ENCODE peak calls at places on chromosomes 16 and 17, in four cellular contexts. C is aorta, W is fibroblast of lung, G is left ventricle myocardium inferior. K is an unnamed sample.

GRCh38 chr17:67577429-67577828 is 140.3 kb upstream of the NOL11 start:
- DNase-seq in C (no peak), W (no peak), G (no peak), K (no peak)

GRCh38 chr17:7250655-7251329 is 742 bp downstream of the CTDNEP1 start:
- DNase-seq in C (no peak), W (no peak), G (no peak), K (no peak)

GRCh38 chr16:68823401-68823800 is 19.9 kb upstream of the TANGO6 start:
- DNase-seq in C (no peak), W (peak; percentile 70), G (no peak), K (no peak)

GRCh38 chr16:75058815-75059214 is 57.8 kb downstream of the LDHD start:
- DNase-seq in C (no peak), W (peak; percentile 35), G (no peak), K (no peak)

GRCh38 chr16:29784901-29785500 is 5.5 kb upstream of the KIF22 start:
- DNase-seq in C (peak; percentile 88), W (peak; percentile 53), G (peak; percentile 79), K (peak; percentile 94)

GRCh38 chr17:1617620-1618174 is 10.9 kb downstream of the SLC43A2 start:
- DNase-seq in C (no peak), W (peak; percentile 32), G (no peak), K (no peak)

GRCh38 chr17:31197991-31198390 is 99.0 kb downstream of the OMG start:
- DNase-seq in C (no peak), W (peak; percentile 29), G (no peak), K (no peak)

GRCh38 chr16:51508813-51509212 is 357.7 kb upstream of the SALL1 start:
- DNase-seq in C (no peak), W (peak; percentile 86), G (no peak), K (no peak)

GRCh38 chr17:9003355-9004131 is 17.8 kb upstream of the NTN1 start:
- DNase-seq in C (no peak), W (no peak), G (no peak), K (no peak)

GRCh38 chr16:47037746-47038458 is 64.4 kb upstream of the DNAJA2 start:
- DNase-seq in C (peak; percentile 93), W (peak; percentile 68), G (peak; percentile 92), K (peak; percentile 94)

GRCh38 chr17:58577696-58578095 is 63.3 kb upstream of the MTMR4 start:
- DNase-seq in C (peak; percentile 55), W (peak; percentile 51), G (peak; percentile 21), K (no peak)

GRCh38 chr17:7971651-7972050 is 30.8 kb upstream of the GUCY2D start:
- DNase-seq in C (no peak), W (no peak), G (no peak), K (no peak)

GRCh38 chr17:34408439-34408838 is 45.4 kb upstream of the CCL1 start:
- DNase-seq in C (no peak), W (no peak), G (no peak), K (no peak)

GRCh38 chr16:74743668-74744299 is 30.8 kb downstream of the FA2H start:
- DNase-seq in C (no peak), W (peak; percentile 59), G (no peak), K (peak; percentile 93)

GRCh38 chr17:66944365-66945203 is 19.9 kb upstream of the CACNG4 start:
- DNase-seq in C (no peak), W (peak; percentile 14), G (no peak), K (no peak)

GRCh38 chr17:37742762-37743611 is 1.9 kb downstream of the HNF1B start:
- DNase-seq in C (no peak), W (no peak), G (no peak), K (peak; percentile 63)

GRCh38 chr16:50721549-50722409 is 20.1 kb upstream of the CYLD start:
- DNase-seq in C (no peak), W (no peak), G (no peak), K (no peak)

GRCh38 chr16:14310519-14310991 is 239.4 kb downstream of the MRTFB start:
- DNase-seq in C (no peak), W (peak; percentile 86), G (no peak), K (no peak)

GRCh38 chr16:29757950-29758466 is 12.2 kb upstream of the C16orf54 start:
- DNase-seq in C (peak; percentile 58), W (peak; percentile 90), G (no peak), K (no peak)

GRCh38 chr17:28819582-28819981 is 23.0 kb downstream of the FAM222B start:
- DNase-seq in C (no peak), W (no peak), G (no peak), K (no peak)

GRCh38 chr17:31472137-31472536 is 80.7 kb downstream of the RAB11FIP4 start:
- DNase-seq in C (no peak), W (no peak), G (no peak), K (no peak)

GRCh38 chr16:70391881-70392481 is 45.3 kb downstream of the DDX19A start:
- DNase-seq in C (peak; percentile 55), W (peak; percentile 69), G (peak; percentile 33), K (no peak)

GRCh38 chr16:48442379-48442778 is 57.2 kb upstream of the SIAH1 start:
- DNase-seq in C (no peak), W (no peak), G (no peak), K (no peak)

GRCh38 chr17:7307686-7308624 is 527 bp downstream of the EIF5A start:
- DNase-seq in C (peak; percentile 70), W (peak; percentile 41), G (peak; percentile 59), K (peak; percentile 92)

GRCh38 chr17:73091770-73092517 is 544 bp downstream of the SLC39A11 start:
- DNase-seq in C (no peak), W (peak; percentile 24), G (peak; percentile 22), K (no peak)

GRCh38 chr17:4583796-4584124 is 569 bp upstream of the SMTNL2 start:
- DNase-seq in C (no peak), W (no peak), G (no peak), K (no peak)

GRCh38 chr17:70655179-70655578 is 485.8 kb downstream of the KCNJ2 start:
- DNase-seq in C (no peak), W (no peak), G (no peak), K (no peak)

GRCh38 chr17:37292429-37293139 is 83.2 kb upstream of the C17orf78 start:
- DNase-seq in C (no peak), W (peak; percentile 68), G (no peak), K (no peak)

GRCh38 chr17:31803494-31804213 is 55.4 kb downstream of the COPRS start:
- DNase-seq in C (no peak), W (no peak), G (no peak), K (no peak)

GRCh38 chr16:50626868-50627267 is 54.2 kb downstream of the SNX20 start:
- DNase-seq in C (no peak), W (no peak), G (no peak), K (peak; percentile 0)

GRCh38 chr16:56997931-56998330 is 8.6 kb downstream of the NLRC5 start:
- DNase-seq in C (no peak), W (no peak), G (no peak), K (no peak)
- H3K4me1 ChIP-seq in C (no peaks in the 10 kb centered on the region), W (peaks cover 14% of the 10 kb centered on the region), G (peaks cover 55% of the 10 kb centered on the region), K (no peaks in the 10 kb centered on the region)

DNA sequence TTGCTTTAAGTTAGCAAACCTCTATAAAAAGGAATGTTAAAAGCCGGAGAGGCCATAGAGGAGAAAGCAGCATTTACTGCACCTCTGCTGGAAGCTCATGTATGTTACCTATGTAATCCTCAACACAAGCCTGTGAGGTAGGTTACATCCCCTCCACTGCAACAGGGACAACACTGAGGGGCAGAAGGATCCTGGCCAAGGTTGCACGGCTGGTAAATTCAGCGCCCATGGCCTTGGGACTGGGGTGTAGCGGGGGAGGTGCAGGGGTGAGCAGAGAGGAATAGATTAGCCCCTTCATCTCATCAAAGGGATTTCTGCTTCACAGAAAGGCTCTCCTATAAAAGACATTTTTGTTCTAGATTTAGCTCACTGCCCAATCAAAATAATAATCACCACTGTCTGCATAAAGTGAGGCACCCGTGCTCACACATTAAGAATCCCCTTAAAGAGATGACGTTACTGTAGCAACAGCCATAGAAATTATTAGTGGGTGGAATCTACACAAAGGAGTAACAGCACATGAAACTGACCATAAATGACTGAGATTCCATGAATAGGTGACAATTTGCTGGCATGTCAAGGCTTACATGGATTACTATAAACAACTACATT is 3.3 kb downstream of the ZCCHC14 start:
- DNase-seq in C (no peak), W (no peak), G (no peak), K (no peak)
- H3K4me1 ChIP-seq in C (peaks cover 2% of the 10 kb centered on the region), W (peaks cover 21% of the 10 kb centered on the region), G (peaks cover 82% of the 10 kb centered on the region), K (peaks cover 39% of the 10 kb centered on the region)

GRCh38 chr16:4347010-4347409 is 4.1 kb downstream of the PAM16 start:
- DNase-seq in C (no peak), W (peak; percentile 48), G (no peak), K (no peak)

GRCh38 chr16:4345439-4346204 is 5.5 kb downstream of the PAM16 start:
- DNase-seq in C (no peak), W (no peak), G (no peak), K (no peak)

GRCh38 chr16:4347765-4348509 is 3.2 kb downstream of the PAM16 start:
- DNase-seq in C (no peak), W (no peak), G (no peak), K (no peak)

GRCh38 chr16:4344659-4345438 is 6.3 kb downstream of the PAM16 start:
- DNase-seq in C (peak; percentile 45), W (peak; percentile 23), G (no peak), K (no peak)

DNA sequence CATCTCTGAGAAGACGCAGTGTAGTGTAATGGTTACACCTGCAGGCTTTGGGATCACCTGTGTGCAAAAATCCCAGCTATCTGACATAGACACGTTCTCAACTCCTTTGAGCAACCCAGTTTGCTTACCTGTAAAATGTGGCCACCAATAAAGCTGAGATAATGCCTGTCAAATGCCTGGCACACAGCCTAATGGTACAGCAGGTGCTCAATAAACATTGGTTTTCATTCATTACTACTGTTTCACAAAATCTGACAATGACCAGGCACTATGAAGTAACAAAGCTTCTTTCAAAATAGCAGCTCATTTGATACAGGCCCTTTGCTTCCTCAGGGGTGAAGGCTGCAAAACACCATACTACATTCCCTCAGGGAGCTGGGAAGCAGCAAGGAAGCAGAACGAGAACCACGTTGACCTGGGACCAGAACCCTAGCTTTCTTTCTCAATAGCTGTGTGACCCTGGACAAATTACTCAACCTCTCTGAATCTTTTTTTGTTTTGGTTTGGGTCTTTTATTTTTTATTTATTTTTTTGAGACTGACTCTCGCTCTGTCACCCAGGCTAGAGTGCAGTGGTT is 4.8 kb downstream of the PAM16 start:
- DNase-seq in C (no peak), W (no peak), G (no peak), K (no peak)
- H3K4me1 ChIP-seq in C (no peaks in the 10 kb centered on the region), W (no peaks in the 10 kb centered on the region), G (peaks cover 54% of the 10 kb centered on the region), K (no peaks in the 10 kb centered on the region)

GRCh38 chr17:83085103-83085502 is 5.7 kb downstream of the METRNL start:
- DNase-seq in C (no peak), W (no peak), G (no peak), K (no peak)

GRCh38 chr17:83086197-83086880 is 6.9 kb downstream of the METRNL start:
- DNase-seq in C (no peak), W (no peak), G (no peak), K (no peak)

GRCh38 chr17:83084214-83084613 is 4.8 kb downstream of the METRNL start:
- DNase-seq in C (no peak), W (no peak), G (no peak), K (no peak)

GRCh38 chr17:83084621-83085056 is 5.2 kb downstream of the METRNL start:
- DNase-seq in C (no peak), W (no peak), G (no peak), K (no peak)

GRCh38 chr17:83085526-83086196 is 6.3 kb downstream of the METRNL start:
- DNase-seq in C (no peak), W (no peak), G (no peak), K (no peak)
- H3K4me1 ChIP-seq in C (no peaks in the 10 kb centered on the region), W (peaks cover 24% of the 10 kb centered on the region), G (peaks cover 96% of the 10 kb centered on the region), K (peaks cover 66% of the 10 kb centered on the region)

GRCh38 chr16:88785106-88785924 is at the start of gene PIEZO1:
- DNase-seq in C (peak; percentile 81), W (peak; percentile 64), G (peak; percentile 70), K (peak; percentile 92)
- H3K4me1 ChIP-seq in C (no peaks in the 10 kb centered on the region), W (peaks cover 27% of the 10 kb centered on the region), G (peaks cover 52% of the 10 kb centered on the region), K (peaks cover 21% of the 10 kb centered on the region)